ENCODE peak calls at places on chromosomes 6 and 20, in eight cellular contexts. G, L, R, T, E, W, P and Q are unnamed samples.

GRCh38 chr6:132797975-132798819 is at the start of gene SLC18B1:
- DNase-seq in P (peak; percentile 55), G (peak; percentile 68), T (peak; percentile 33), W (no peak), E (peak; percentile 26), R (peak; percentile 84), L (peak; percentile 79), Q (no peak)

GRCh38 chr6:156886409-156886808 is 109.2 kb downstream of the ARID1B start:
- DNase-seq in L (no peak), R (no peak), T (peak; percentile 30), G (no peak), E (no peak), W (peak; percentile 19), P (peak; percentile 40), Q (no peak)

GRCh38 chr6:10684618-10685017 is 9.8 kb downstream of the C6orf52 start:
- DNase-seq in G (no peak), E (no peak), R (no peak), W (no peak), L (no peak), T (no peak), P (no peak), Q (no peak)

GRCh38 chr6:5303711-5304110 is 42.4 kb downstream of the FARS2 start:
- DNase-seq in T (no peak), W (no peak), G (no peak), L (no peak), P (no peak), E (no peak), R (no peak), Q (no peak)

GRCh38 chr6:26475823-26476729 is 18.3 kb downstream of the BTN2A1 start:
- DNase-seq in T (no peak), W (peak; percentile 30), P (no peak), E (peak; percentile 27), G (no peak), R (peak; percentile 30), L (no peak), Q (no peak)

GRCh38 chr6:362231-362923 is 29.2 kb upstream of the IRF4 start:
- DNase-seq in L (no peak), E (no peak), G (no peak), P (no peak), T (no peak), R (no peak), W (no peak), Q (no peak)

GRCh38 chr6:4008324-4009047 is 70.5 kb downstream of the FAM217A start:
- DNase-seq in L (no peak), W (peak; percentile 87), P (no peak), E (peak; percentile 92), R (peak; percentile 35), T (peak; percentile 83), G (peak; percentile 88), Q (peak; percentile 45)

GRCh38 chr20:46213946-46214830 is 94.1 kb downstream of the CDH22 start:
- DNase-seq in G (peak; percentile 46), W (peak; percentile 55), R (no peak), E (no peak), L (peak; percentile 86), T (no peak), P (no peak), Q (no peak)

GRCh38 chr6:56713285-56713684 is 70.6 kb upstream of the DST start:
- DNase-seq in W (peak; percentile 85), R (no peak), E (peak; percentile 89), L (peak; percentile 54), T (peak; percentile 95), G (peak; percentile 63), P (no peak), Q (no peak)

GRCh38 chr6:2945069-2945452 is 26.3 kb downstream of the SERPINB6 start:
- DNase-seq in R (no peak), T (no peak), P (no peak), E (no peak), L (no peak), W (no peak), G (no peak), Q (no peak)

GRCh38 chr6:148379481-148379880 is 36.8 kb downstream of the SASH1 start:
- DNase-seq in P (no peak), W (no peak), R (no peak), G (no peak), L (no peak), T (no peak), E (no peak), Q (no peak)

GRCh38 chr20:21289651-21290050 is 13.5 kb upstream of the XRN2 start:
- DNase-seq in T (peak; percentile 13), R (no peak), W (peak; percentile 38), E (peak; percentile 26), L (no peak), P (no peak), G (no peak), Q (no peak)

GRCh38 chr20:52105045-52105572 is 86.5 kb downstream of the ZFP64 start:
- DNase-seq in T (peak; percentile 54), G (peak; percentile 46), L (no peak), E (peak; percentile 26), P (peak; percentile 20), R (peak; percentile 85), W (peak; percentile 28), Q (no peak)

GRCh38 chr20:48603116-48603818 is 224.5 kb downstream of the PREX1 start:
- DNase-seq in P (no peak), R (peak; percentile 35), W (no peak), L (peak; percentile 8), T (no peak), G (no peak), E (no peak), Q (no peak)

GRCh38 chr20:23248524-23248923 is 102.1 kb upstream of the NXT1 start:
- DNase-seq in W (no peak), L (no peak), E (no peak), T (no peak), G (no peak), P (no peak), R (no peak), Q (no peak)

GRCh38 chr20:61886721-61887658 is 178.7 kb downstream of the TAF4 start:
- DNase-seq in W (peak; percentile 48), R (peak; percentile 65), T (peak; percentile 46), E (peak; percentile 35), L (peak; percentile 51), G (peak; percentile 60), P (peak; percentile 32), Q (peak; percentile 70)

GRCh38 chr20:25865715-25866656 is 169.3 kb upstream of the ZNF337 start:
- DNase-seq in G (peak; percentile 85), E (peak; percentile 41), T (peak; percentile 49), W (peak; percentile 66), L (peak; percentile 90), R (peak; percentile 85), P (peak; percentile 76), Q (peak; percentile 77)
- H3K4me3 ChIP-seq in G (no peak overlapping the region), E (no peak overlapping the region), T (no peak overlapping the region), W (no peak overlapping the region), L (peak overlapping the region; percentile 68), R (peak overlapping the region; percentile 61), P (no peak overlapping the region), Q (peak overlapping the region; percentile 48)

GRCh38 chr6:154406301-154406700 is 49.7 kb upstream of the IPCEF1 start:
- DNase-seq in L (no peak), P (no peak), W (no peak), G (no peak), E (no peak), R (no peak), T (no peak), Q (no peak)

GRCh38 chr6:154403803-154404202 is 47.2 kb upstream of the IPCEF1 start:
- DNase-seq in G (peak; percentile 35), L (no peak), W (peak; percentile 77), E (peak; percentile 82), P (no peak), T (peak; percentile 81), R (no peak), Q (no peak)

GRCh38 chr6:154406869-154407268 is 50.3 kb upstream of the IPCEF1 start:
- DNase-seq in W (no peak), P (no peak), E (no peak), L (no peak), R (no peak), T (no peak), G (no peak), Q (no peak)

GRCh38 chr6:154407440-154407839 is 50.8 kb upstream of the IPCEF1 start:
- DNase-seq in W (no peak), E (no peak), P (no peak), T (no peak), R (no peak), L (no peak), G (no peak), Q (no peak)

GRCh38 chr6:154404791-154405400 is 48.3 kb upstream of the IPCEF1 start:
- DNase-seq in R (no peak), L (no peak), W (peak; percentile 62), G (no peak), P (no peak), E (peak; percentile 84), T (peak; percentile 76), Q (no peak)
- H3K4me3 ChIP-seq in R (no peak overlapping the region), L (no peak overlapping the region), W (no peak overlapping the region), G (no peak overlapping the region), P (no peak overlapping the region), E (peak overlapping the region; percentile 41), T (no peak overlapping the region), Q (no peak overlapping the region)

GRCh38 chr6:100464910-100465700 is at the start of gene SIM1:
- DNase-seq in E (peak; percentile 59), W (peak; percentile 80), G (peak; percentile 73), T (peak; percentile 61), P (peak; percentile 82), L (peak; percentile 95), R (peak; percentile 96), Q (no peak)
- H3K4me3 ChIP-seq in E (peak within 1 kb of the TSS; percentile 41), W (peak within 1 kb of the TSS; percentile 41), G (peak within 1 kb of the TSS; percentile 52), T (no peak within 1 kb of the TSS), P (no peak within 1 kb of the TSS), L (peak within 1 kb of the TSS; percentile 84), R (peak within 1 kb of the TSS; percentile 63), Q (no peak within 1 kb of the TSS)

DNA sequence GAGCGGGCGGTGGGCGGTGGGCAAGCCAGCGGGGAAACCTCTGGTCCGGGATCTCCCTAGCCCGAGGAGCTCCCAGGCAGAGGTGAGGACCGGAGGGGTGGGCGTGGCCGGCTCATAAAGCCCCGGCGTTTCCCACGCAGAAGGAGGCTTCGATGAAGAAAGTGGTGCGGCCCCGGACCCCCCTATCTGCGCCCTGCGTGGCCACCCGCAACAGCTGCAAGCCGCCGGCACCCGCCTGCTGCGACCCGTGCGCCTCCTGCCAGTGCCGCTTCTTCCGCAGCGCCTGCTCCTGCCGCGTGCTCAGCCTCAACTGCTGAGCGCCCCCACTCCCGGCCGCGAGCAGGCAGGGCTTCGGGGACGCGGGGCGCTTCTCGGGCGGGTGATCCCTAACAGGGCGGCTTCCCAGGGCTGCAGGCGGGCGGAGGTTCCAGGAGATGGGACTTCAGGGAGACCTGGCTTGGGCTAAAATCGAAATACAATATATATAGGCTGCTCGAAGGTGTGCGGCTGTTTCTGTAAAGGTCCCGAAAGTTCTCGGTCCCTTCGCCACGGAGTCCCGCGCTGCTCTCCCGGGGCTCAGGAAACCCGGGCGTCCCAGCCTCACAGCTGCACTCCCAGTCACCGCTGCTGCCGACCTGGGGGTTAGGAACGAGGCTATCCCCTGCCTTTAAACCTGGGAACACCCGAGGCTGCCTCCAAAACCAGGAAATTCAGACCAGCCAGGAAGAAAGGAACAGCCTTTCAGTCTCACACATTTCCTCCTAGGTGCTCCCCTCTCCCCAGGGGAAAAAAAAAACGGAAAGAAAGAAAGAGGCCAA is 27.8 kb downstream of the ASIP start:
- DNase-seq in L (no peak), G (peak; percentile 59), R (peak; percentile 70), T (peak; percentile 49), P (no peak), E (no peak), W (peak; percentile 17), Q (no peak)
- H3K4me3 ChIP-seq in L (peak overlapping the region; percentile 53), G (peak overlapping the region; percentile 21), R (peak overlapping the region; percentile 65), T (peak overlapping the region; percentile 27), P (no peak overlapping the region), E (peak overlapping the region; percentile 20), W (peak overlapping the region; percentile 29), Q (no peak overlapping the region)